ENCODE peak calls at places on chromosomes 6 and 20, in nine cellular contexts. F is right lobe of liver, Y is endothelial cell of umbilical vein, A is prostate gland, J is A549, V is stomach, D is sigmoid colon, N is uterus, S is HepG2. W is an unnamed sample.

GRCh38 chr6:115894426-115894992 is 166.2 kb downstream of the FRK start:
- DNase-seq in F (no peak), Y (no peak), A (no peak), J (no peak), V (no peak), D (no peak), N (no peak), S (no peak), W (no peak)

GRCh38 chr6:22189946-22190345 is 106.9 kb downstream of the PRL start:
- DNase-seq in F (no peak), Y (no peak), A (no peak), J (no peak), V (no peak), D (no peak), N (no peak), S (no peak), W (no peak)

GRCh38 chr6:3284436-3284876 is 25.7 kb downstream of the PSMG4 start:
- DNase-seq in F (peak), Y (no peak), A (peak), J (no peak), V (no peak), D (peak), N (peak), S (no peak), W (no peak)

GRCh38 chr20:32972181-32973076 is 31.8 kb downstream of the SUN5 start:
- DNase-seq in F (no peak), Y (peak), A (no peak), J (no peak), V (no peak), D (peak), N (no peak), S (no peak), W (peak)

GRCh38 chr20:42063176-42063575 is 445.0 kb upstream of the CHD6 start:
- DNase-seq in F (no peak), Y (no peak), A (no peak), J (no peak), V (no peak), D (no peak), N (no peak), S (no peak), W (no peak)

GRCh38 chr20:47358672-47359532 is 2.4 kb upstream of the ZMYND8 start:
- DNase-seq in F (peak), Y (peak), A (peak), J (peak), V (peak), D (peak), N (peak), S (peak), W (peak)

GRCh38 chr20:53621482-53622246 is 28.0 kb upstream of the ZNF217 start:
- DNase-seq in F (peak), Y (peak), A (peak), J (peak), V (peak), D (peak), N (peak), S (peak), W (peak)

GRCh38 chr20:23923891-23924435 is 44.4 kb upstream of the CST5 start:
- DNase-seq in F (peak), Y (no peak), A (no peak), J (no peak), V (no peak), D (no peak), N (no peak), S (no peak), W (no peak)

GRCh38 chr20:8722277-8722928 is 346.5 kb upstream of the PLCB4 start:
- DNase-seq in F (peak), Y (peak), A (peak), J (peak), V (no peak), D (no peak), N (peak), S (peak), W (no peak)

GRCh38 chr6:130503146-130503545 is 137.3 kb downstream of the TMEM200A start:
- DNase-seq in F (no peak), Y (no peak), A (no peak), J (no peak), V (no peak), D (no peak), N (no peak), S (no peak), W (no peak)

GRCh38 chr6:169970306-169970988 is 219.0 kb downstream of the ERMARD start:
- DNase-seq in F (peak), Y (no peak), A (no peak), J (no peak), V (peak), D (peak), N (peak), S (no peak), W (no peak)
- TF ChIP-seq CTCF in F (no peak), Y (no peak), A (no peak), J (no peak), V (no peak), D (no peak), N (no peak), S (no peak), W (no peak)

DNA sequence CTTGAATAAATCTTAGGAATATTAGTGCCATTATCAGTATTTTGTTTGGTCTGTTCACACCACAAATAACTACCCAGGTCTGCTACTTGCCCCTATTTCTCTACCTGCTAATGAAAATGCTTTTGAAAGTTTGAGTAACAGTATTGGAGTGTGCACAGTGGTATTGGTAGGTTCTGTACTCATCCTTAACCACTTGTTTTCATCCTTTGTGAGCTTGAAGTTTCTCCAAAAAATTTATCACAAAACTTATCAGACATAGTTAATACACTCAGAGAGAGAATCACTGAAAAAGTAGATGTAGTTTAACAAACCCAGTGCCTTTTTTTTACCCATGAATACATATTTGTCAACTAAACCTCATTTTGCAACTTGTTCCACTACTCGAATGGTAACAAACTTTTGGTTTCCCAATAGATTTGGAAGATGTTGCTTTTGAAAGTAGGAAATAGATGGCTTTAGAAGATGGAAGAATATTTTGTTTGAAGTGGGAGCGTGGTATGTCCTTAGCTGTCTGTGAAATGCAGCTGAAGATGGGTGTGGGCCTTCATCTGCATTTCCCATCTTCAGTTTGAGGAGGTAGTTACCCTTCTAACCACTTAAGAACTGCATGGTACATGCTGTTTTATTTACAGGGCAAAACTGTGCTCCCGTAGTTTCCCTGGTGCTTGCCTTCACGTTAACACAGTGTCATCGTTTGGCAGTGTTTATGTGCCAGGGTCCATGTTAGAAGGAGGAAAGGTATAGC is 9.0 kb downstream of the PTPN1 start:
- DNase-seq in F (no peak), Y (no peak), A (no peak), J (no peak), V (no peak), D (no peak), N (no peak), S (no peak), W (no peak)
- H3K4me3 ChIP-seq in F (no peak), Y (no peak), A (no peak), J (no peak), V (no peak), D (no peak), N (no peak), S (no peak), W (no peak)

GRCh38 chr6:158772851-158773371 is 46.3 kb downstream of the EZR start:
- DNase-seq in F (no peak), Y (no peak), A (peak), J (no peak), V (no peak), D (peak), N (no peak), S (no peak), W (peak)
- TF ChIP-seq POLR2A in F (no peak), Y (no peak), A (no peak), J (no peak), V (no peak), D (no peak), N (no peak), S (no peak), W (no peak)

DNA sequence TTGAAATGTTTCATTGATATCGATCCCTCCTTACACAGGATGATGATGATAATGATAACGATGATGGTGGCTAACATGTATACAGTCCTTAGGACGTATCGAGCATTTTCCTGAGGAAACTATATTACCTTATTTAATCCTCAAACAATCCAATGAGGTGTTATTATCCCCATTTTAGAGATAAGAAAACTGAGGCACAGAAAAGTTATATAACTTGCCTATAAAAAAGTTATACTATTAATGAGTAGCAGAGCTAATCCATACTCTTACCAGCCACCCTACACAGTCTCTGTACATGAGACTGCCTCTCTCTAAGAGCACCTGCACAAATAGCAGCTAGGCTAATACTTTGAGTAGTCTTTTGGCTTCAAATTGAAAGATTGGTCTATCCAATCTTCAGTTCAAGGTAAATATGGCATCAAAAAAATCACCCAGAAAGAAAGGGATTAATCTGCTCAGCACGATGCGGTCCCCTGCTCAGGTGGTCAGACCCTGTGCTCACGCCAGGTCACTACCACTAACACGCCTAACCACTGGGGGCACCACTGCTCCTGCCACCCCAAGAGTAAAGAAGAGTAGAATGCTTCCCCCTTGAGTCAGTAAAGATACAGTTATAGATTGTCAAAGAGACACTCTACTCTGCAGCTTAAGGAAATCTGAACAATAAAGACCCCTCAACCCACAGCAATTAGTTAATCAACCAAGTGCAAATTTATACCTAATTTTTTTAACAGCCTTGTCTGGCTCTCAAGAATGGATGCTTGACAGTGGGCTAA is 15.0 kb downstream of the GABBR1 start:
- DNase-seq in F (no peak), Y (no peak), A (no peak), J (peak), V (no peak), D (no peak), N (no peak), S (no peak), W (no peak)
- TF ChIP-seq CTCF in F (no peak), Y (peak), A (no peak), J (peak), V (no peak), D (no peak), N (no peak), S (no peak), W (no peak)

GRCh38 chr6:84309336-84309735 is 81.9 kb upstream of the CEP162 start:
- DNase-seq in F (no peak), Y (no peak), A (no peak), J (no peak), V (no peak), D (no peak), N (no peak), S (no peak), W (no peak)

GRCh38 chr6:84317463-84317862 is 90.0 kb upstream of the CEP162 start:
- DNase-seq in F (no peak), Y (no peak), A (no peak), J (no peak), V (no peak), D (no peak), N (no peak), S (no peak), W (no peak)

GRCh38 chr6:84314377-84314898 is 87.0 kb upstream of the CEP162 start:
- DNase-seq in F (no peak), Y (no peak), A (no peak), J (no peak), V (no peak), D (no peak), N (no peak), S (no peak), W (no peak)
- H3K4me3 ChIP-seq in F (no peak), Y (no peak), A (no peak), J (no peak), V (no peak), D (no peak), N (no peak), S (no peak), W (no peak)

DNA sequence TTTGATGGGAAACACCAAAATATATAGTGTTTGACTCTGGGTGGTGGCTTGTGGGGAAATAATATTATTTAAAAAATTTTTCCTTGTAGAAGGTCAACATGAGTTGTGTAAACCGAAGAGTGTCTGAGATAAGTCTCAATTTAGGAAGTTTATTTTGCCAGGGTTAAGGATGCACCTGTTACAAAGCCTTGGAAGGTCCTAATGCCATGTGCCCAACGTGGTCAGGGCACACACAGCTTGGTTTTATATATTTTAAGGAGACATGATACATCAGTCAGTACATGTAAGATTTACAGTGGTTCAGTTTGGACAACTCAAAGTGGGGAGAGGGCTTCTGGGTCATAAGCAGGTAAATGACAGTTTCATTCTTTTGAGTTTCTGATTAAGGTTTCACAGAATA is 162.1 kb downstream of the ZFAND3 start:
- DNase-seq in F (no peak), Y (no peak), A (no peak), J (no peak), V (no peak), D (no peak), N (no peak), S (no peak), W (no peak)
- TF ChIP-seq POLR2A in F (no peak), Y (no peak), A (no peak), J (no peak), V (no peak), D (no peak), N (no peak), S (no peak), W (no peak)

DNA sequence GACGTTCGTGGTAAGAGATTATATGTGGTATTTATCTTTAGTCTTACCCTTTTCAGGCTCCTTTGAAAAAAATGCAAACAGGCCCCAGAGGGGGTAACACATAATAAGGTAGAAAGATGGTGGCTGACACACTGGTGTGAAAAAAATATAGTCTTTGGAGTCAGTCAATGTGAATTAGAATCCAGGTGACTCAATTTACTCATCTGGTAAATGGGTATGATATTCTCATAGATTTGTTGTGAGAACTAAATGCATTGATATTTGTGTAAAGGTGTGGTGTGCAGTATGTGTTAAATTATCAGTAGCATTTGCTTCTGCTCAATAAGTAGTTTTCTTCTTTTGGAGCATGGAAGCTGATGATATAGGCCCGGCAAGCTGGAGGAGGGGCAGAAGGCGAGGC is 25.7 kb downstream of the CD83 start:
- DNase-seq in F (no peak), Y (no peak), A (no peak), J (no peak), V (no peak), D (no peak), N (no peak), S (no peak), W (no peak)
- TF ChIP-seq CTCF in F (no peak), Y (no peak), A (no peak), J (no peak), V (no peak), D (no peak), N (no peak), S (no peak), W (no peak)

GRCh38 chr6:46637145-46637544 is 15.5 kb downstream of the CYP39A1 start:
- DNase-seq in F (no peak), Y (no peak), A (no peak), J (no peak), V (no peak), D (no peak), N (no peak), S (no peak), W (peak)
- H3K4me3 ChIP-seq in F (no peak), Y (no peak), A (no peak), J (no peak), V (no peak), D (no peak), N (no peak), S (no peak), W (no peak)

DNA sequence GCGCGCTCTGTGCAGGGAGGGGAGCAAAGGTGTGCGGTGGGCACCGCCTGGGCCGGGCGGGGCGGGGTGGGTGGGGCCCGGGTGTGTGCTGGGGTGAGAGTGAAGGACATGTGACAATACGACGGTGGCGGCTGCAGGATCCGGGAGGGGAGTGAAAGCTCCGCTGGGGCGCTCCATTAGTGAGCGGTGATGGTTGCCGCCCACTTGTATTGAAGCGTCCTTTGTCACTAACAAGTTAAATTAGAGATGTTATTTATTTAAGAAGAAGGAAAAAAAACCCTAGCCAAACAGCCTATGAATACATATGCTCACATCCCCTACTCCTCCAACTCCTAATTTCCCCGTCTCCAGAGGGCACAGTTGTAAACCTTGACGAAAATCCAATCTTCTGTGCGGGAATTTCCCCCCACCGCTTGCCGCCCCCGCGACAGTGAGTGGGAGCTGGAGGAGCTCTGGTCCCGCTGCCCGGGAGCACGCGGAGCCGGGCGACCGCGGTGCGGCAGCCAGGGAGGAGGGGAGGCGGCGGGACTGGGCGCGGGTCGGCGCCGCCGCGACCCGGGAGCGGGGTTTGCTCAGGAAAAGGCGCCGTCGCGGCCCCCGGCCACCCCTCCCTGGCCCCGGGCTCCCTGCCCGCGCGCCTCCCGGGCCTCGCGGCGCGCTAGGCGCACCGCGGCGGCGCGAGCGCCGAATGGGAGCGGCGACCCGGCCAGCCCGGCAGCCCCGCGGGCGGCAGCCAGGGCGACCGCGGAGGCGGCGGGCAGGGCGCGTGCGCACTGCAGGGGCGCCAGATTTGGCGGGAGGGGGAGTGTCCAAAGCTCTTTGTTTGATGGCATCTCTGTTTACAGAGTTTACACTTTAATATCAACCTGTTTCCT is at the start of gene MYB:
- DNase-seq in F (peak), Y (peak), A (peak), J (peak), V (peak), D (no peak), N (no peak), S (no peak), W (no peak)
- TF ChIP-seq POLR2A in F (no peak), Y (no peak), A (peak), J (no peak), V (no peak), D (no peak), N (no peak), S (no peak), W (no peak)

DNA sequence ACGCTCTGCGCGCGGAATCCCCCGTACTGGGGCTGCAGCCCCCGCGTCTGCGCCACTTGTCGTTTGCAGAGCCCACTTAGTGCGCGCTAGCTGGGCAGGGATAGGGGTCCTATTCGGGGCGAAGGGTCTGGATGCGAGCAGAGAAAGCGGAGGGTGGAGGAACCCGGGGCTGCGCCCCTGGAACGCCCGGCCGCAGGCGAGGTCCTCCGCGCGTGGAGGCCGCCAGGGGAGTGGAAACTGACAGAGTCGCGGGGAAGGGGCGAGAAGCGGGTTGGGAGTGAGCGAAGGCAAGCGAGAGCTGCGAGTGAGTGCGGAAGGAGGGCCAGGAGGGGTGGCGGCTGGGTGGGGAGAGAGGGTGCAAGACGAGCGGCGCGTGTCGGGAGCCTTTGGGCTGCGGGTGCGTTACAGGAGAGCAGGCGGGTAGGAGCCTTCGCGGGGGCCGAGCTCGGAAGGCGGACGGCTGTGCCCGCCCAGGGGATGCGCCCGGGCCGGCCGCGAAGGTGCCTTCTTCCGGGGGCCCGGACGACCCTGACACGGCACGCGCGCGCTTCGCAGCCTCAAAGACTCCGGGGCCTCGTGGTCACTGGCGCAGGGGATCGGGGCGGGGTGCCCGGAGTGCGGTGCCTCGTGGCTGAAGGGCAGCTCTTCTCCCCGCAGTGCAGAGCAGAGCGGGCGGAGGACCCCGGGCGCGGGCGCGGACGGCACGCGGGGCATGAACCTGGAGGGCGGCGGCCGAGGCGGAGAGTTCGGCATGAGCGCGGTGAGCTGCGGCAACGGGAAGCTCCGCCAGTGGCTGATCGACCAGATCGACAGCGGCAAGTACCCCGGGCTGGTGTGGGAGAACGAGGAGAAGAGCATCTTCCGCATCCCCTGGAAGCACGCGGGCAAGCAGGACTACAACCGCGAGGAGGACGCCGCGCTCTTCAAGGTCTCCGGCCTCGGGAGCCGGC is 1.2 kb downstream of the IRF4 start:
- DNase-seq in F (no peak), Y (no peak), A (no peak), J (no peak), V (no peak), D (no peak), N (no peak), S (no peak), W (no peak)
- TF ChIP-seq CTCF in F (no peak), Y (no peak), A (no peak), J (no peak), V (no peak), D (no peak), N (no peak), S (no peak), W (no peak)

W was measured in lower leg skin.